ENCODE peak calls at places on chromosomes 16 and 17, in six cellular contexts. K is brain microvascular endothelial cell; I is fibroblast of lung; X is CD8-positive, alpha-beta memory T cell; A is cardiac muscle cell; S is spleen. T is an unnamed sample.
A peak's percentile ranks its signal among the peaks of the same experiment; 100 is the strongest.

GRCh38 chr17:37847811-37848331 is 76.3 kb upstream of the TBC1D3K start:
- DNase-seq in K (no peak), I (no peak), X (no peak), A (no peak), S (no peak), T (no peak)

GRCh38 chr17:62648247-62648953 is 20.9 kb downstream of the MRC2 start:
- DNase-seq in K (no peak), I (peak; percentile 48), X (no peak), A (no peak), S (no peak), T (no peak)

GRCh38 chr16:66402166-66402565 is 24.9 kb upstream of the BEAN1 start:
- DNase-seq in K (no peak), I (no peak), X (no peak), A (no peak), S (no peak), T (no peak)

GRCh38 chr17:42928714-42929496 is 28.3 kb downstream of the G6PC1 start:
- DNase-seq in K (peak; percentile 85), I (peak; percentile 90), X (no peak), A (peak; percentile 90), S (no peak), T (peak; percentile 74)

GRCh38 chr16:74455213-74455612 is 33.9 kb upstream of the CLEC18B start:
- DNase-seq in K (peak; percentile 61), I (peak; percentile 53), X (no peak), A (peak; percentile 90), S (no peak), T (no peak)

GRCh38 chr17:67247416-67247900 is 2.5 kb upstream of the HELZ start:
- DNase-seq in K (no peak), I (no peak), X (no peak), A (no peak), S (no peak), T (no peak)

GRCh38 chr16:648071-648785 is 937 bp upstream of the WDR90 start:
- DNase-seq in K (no peak), I (no peak), X (no peak), A (peak; percentile 31), S (no peak), T (no peak)

GRCh38 chr16:11181889-11182279 is 74.1 kb downstream of the SOCS1 start:
- DNase-seq in K (no peak), I (peak; percentile 34), X (no peak), A (no peak), S (no peak), T (no peak)

GRCh38 chr17:82110298-82110697 is 12.3 kb upstream of the FASN start:
- DNase-seq in K (no peak), I (no peak), X (no peak), A (no peak), S (no peak), T (no peak)

GRCh38 chr16:4855371-4855770 is 8.1 kb downstream of the UBN1 start:
- DNase-seq in K (no peak), I (no peak), X (no peak), A (no peak), S (no peak), T (no peak)

GRCh38 chr17:17216776-17217175 is 10.6 kb upstream of the PLD6 start:
- DNase-seq in K (no peak), I (no peak), X (no peak), A (no peak), S (no peak), T (no peak)

GRCh38 chr17:64343833-64344637 is 46.6 kb downstream of the PECAM1 start:
- DNase-seq in K (peak; percentile 60), I (peak; percentile 91), X (no peak), A (peak; percentile 95), S (peak; percentile 87), T (no peak)

GRCh38 chr17:64226132-64226531 is 36.9 kb downstream of the TEX2 start:
- DNase-seq in K (no peak), I (no peak), X (no peak), A (peak; percentile 30), S (no peak), T (no peak)

GRCh38 chr17:74211141-74211928 is 2.0 kb upstream of the TTYH2 start:
- DNase-seq in K (no peak), I (peak; percentile 22), X (no peak), A (no peak), S (no peak), T (no peak)

GRCh38 chr17:36933174-36934143 is 3.8 kb upstream of the LHX1 start:
- DNase-seq in K (no peak), I (no peak), X (no peak), A (no peak), S (no peak), T (no peak)

GRCh38 chr17:2050246-2050866 is 4.5 kb upstream of the HIC1 start:
- DNase-seq in K (no peak), I (peak; percentile 79), X (peak; percentile 86), A (peak; percentile 82), S (peak; percentile 91), T (no peak)

GRCh38 chr17:77331161-77331864 is 190.5 kb downstream of the SEC14L1 start:
- DNase-seq in K (peak; percentile 82), I (peak; percentile 89), X (peak; percentile 96), A (peak; percentile 90), S (peak; percentile 99), T (peak; percentile 82)

GRCh38 chr16:49250689-49251088 is 30.9 kb downstream of the CBLN1 start:
- DNase-seq in K (no peak), I (no peak), X (no peak), A (no peak), S (no peak), T (no peak)
- H3K27ac ChIP-seq in K (no peak overlapping the region), I (no peak overlapping the region), X (no peak overlapping the region), A (no peak overlapping the region), S (no peak overlapping the region), T (no peak overlapping the region)

GRCh38 chr16:87830673-87831420 is 38.5 kb downstream of the SLC7A5 start:
- DNase-seq in K (no peak), I (no peak), X (no peak), A (no peak), S (no peak), T (no peak)
- H3K36me3 ChIP-seq in K (peaks cover 69% of the 10 kb centered on the region), I (peaks cover 6% of the 10 kb centered on the region), X (no peaks in the 10 kb centered on the region), A (peaks cover 2% of the 10 kb centered on the region), S (peaks cover 60% of the 10 kb centered on the region), T (peaks cover 40% of the 10 kb centered on the region)

DNA sequence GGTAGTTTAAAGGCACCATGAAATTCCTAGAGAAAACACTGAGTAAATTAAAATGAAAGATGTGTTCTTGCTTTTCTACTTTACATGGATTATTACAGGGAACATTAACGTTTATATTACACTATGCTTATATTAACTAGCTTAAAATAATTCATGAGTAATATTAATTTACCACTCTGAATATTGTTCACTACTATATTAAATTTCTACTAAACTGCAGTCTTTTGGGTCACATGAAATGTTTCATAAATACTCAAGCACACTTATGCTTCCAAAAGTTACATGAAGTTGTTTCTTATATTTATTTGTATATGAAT is 3.4 kb upstream of the MAP1LC3B start:
- DNase-seq in K (no peak), I (no peak), X (no peak), A (no peak), S (no peak), T (no peak)
- H3K4me3 ChIP-seq in K (peak overlapping the region; percentile 13), I (no peak overlapping the region), X (peak overlapping the region; percentile 26), A (peak overlapping the region; percentile 7), S (no peak overlapping the region), T (no peak overlapping the region)

DNA sequence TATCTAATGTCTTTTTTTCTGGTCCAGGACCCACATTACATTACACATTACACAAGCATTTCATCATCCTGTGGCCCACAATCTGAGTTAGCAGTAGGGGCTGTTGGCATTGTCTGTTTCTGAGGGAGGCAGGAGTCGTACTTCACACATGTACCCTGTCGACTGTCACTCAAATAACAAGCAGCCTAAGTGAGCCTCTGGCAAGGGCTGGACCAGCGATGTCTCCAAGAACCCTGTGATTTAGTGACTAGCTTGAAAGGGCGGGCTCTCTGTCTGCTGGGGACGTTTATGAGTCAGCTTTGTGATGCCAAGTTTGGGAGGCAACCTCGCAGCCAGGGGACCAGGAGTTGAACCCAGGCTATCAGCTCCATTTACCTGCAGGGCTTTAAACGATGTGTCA is 251.4 kb downstream of the HS3ST3B1 start:
- DNase-seq in K (no peak), I (peak; percentile 54), X (no peak), A (peak; percentile 3), S (no peak), T (no peak)
- H3K27ac ChIP-seq in K (no peak overlapping the region), I (no peak overlapping the region), X (no peak overlapping the region), A (no peak overlapping the region), S (no peak overlapping the region), T (no peak overlapping the region)

GRCh38 chr17:59145571-59146096 is 9.4 kb downstream of the SKA2 start:
- DNase-seq in K (no peak), I (no peak), X (no peak), A (no peak), S (no peak), T (no peak)
- H3K36me3 ChIP-seq in K (no peaks in the 10 kb centered on the region), I (no peaks in the 10 kb centered on the region), X (no peaks in the 10 kb centered on the region), A (no peaks in the 10 kb centered on the region), S (peaks cover 4% of the 10 kb centered on the region), T (no peaks in the 10 kb centered on the region)